ENCODE peak calls at places on chromosomes 5 and 9, in eight cellular contexts. Z is KBM-7; S is H54; I is A549; H is T follicular helper cell; N is stimulated activated CD8-positive, alpha-beta memory T cell treated with anti-CD3 and anti-CD28 coated beads, Interleukin-7, amount 100 ng/mL, for 4 hours; J is T-helper 2 cell; X is NCI-H446 treated with DMSO at 0.1 percent for 48 hours. Q is an unnamed sample.

GRCh38 chr5:35023531-35024178 is 24.1 kb downstream of the AGXT2 start:
- DNase-seq in I (no peak), Z (no peak), N (no peak), J (no peak), X (no peak), H (no peak), S (no peak), Q (no peak)

GRCh38 chr5:176735383-176736265 is 74.7 kb upstream of the UNC5A start:
- DNase-seq in J (no peak), N (no peak), H (no peak), I (no peak), S (no peak), X (no peak), Z (no peak), Q (no peak)

GRCh38 chr9:112725961-112726360 is 8.0 kb upstream of the INIP start:
- DNase-seq in H (no peak), S (no peak), N (no peak), I (no peak), X (no peak), Z (no peak), J (no peak), Q (peak; percentile 58)

GRCh38 chr5:11277323-11277722 is 516.3 kb upstream of the DAP start:
- DNase-seq in S (no peak), N (no peak), Z (no peak), X (no peak), J (no peak), I (no peak), H (no peak), Q (no peak)

GRCh38 chr5:56282241-56282640 is 49.1 kb upstream of the ANKRD55 start:
- DNase-seq in N (no peak), H (no peak), X (no peak), I (no peak), J (no peak), Z (no peak), S (no peak), Q (no peak)

GRCh38 chr5:64576241-64576640 is 70.4 kb downstream of the RGS7BP start:
- DNase-seq in J (no peak), I (no peak), Z (no peak), H (no peak), X (no peak), N (no peak), S (no peak), Q (no peak)

GRCh38 chr9:112833081-112833480 is 57.6 kb downstream of the SLC46A2 start:
- DNase-seq in N (no peak), S (no peak), Z (no peak), I (no peak), J (no peak), X (no peak), H (no peak), Q (no peak)

GRCh38 chr9:132996526-132996925 is 18.0 kb downstream of the GFI1B start:
- DNase-seq in N (no peak), I (no peak), X (no peak), H (no peak), Z (no peak), S (no peak), J (no peak), Q (no peak)

GRCh38 chr9:10268500-10269485 is 344.0 kb downstream of the PTPRD start:
- DNase-seq in J (no peak), N (no peak), X (peak; percentile 63), S (peak; percentile 18), Z (peak; percentile 51), I (no peak), H (no peak), Q (peak; percentile 50)

GRCh38 chr9:35406183-35406959 is 83.5 kb upstream of the RUSC2 start:
- DNase-seq in Z (no peak), H (peak; percentile 2), I (no peak), S (no peak), X (no peak), N (no peak), J (peak; percentile 23), Q (no peak)

GRCh38 chr5:173941758-173942401 is 47.1 kb upstream of the C5orf47 start:
- DNase-seq in S (no peak), X (no peak), J (no peak), I (no peak), Z (no peak), H (no peak), N (no peak), Q (no peak)

Q was measured in OCI-LY7.